ENCODE peak calls at places on chromosomes 1 and 21, in five cellular contexts. W, B, G, C and K are unnamed samples.

GRCh38 chr21:32888971-32889370 is 117.4 kb upstream of the PAXBP1 start:
- DNase-seq in W (no peak), B (no peak), G (no peak), C (no peak), K (no peak)

GRCh38 chr1:186811892-186812291 is 16.9 kb upstream of the PLA2G4A start:
- DNase-seq in W (no peak), B (no peak), G (no peak), C (no peak), K (no peak)

GRCh38 chr1:232435746-232436145 is 194.2 kb downstream of the SIPA1L2 start:
- DNase-seq in W (peak), B (no peak), G (no peak), C (no peak), K (no peak)

GRCh38 chr1:219329606-219330005 is 155.9 kb downstream of the LYPLAL1 start:
- DNase-seq in W (no peak), B (no peak), G (peak), C (no peak), K (no peak)

GRCh38 chr1:19029191-19030085 is 73.0 kb upstream of the IFFO2 start:
- DNase-seq in W (no peak), B (no peak), G (peak), C (peak), K (peak)

GRCh38 chr1:53582211-53583020 is 123.2 kb downstream of the DMRTB1 start:
- DNase-seq in W (no peak), B (no peak), G (no peak), C (no peak), K (peak)

GRCh38 chr1:44947774-44948311 is 38.6 kb downstream of the EIF2B3 start:
- DNase-seq in W (no peak), B (peak), G (no peak), C (no peak), K (no peak)

GRCh38 chr1:29713857-29714256 is 477.5 kb downstream of the PTPRU start:
- DNase-seq in W (no peak), B (no peak), G (peak), C (no peak), K (no peak)

GRCh38 chr1:181111559-181111958 is 23.1 kb downstream of the IER5 start:
- DNase-seq in W (no peak), B (peak), G (peak), C (no peak), K (no peak)

GRCh38 chr21:14600569-14601308 is 54.6 kb upstream of the SAMSN1 start:
- DNase-seq in W (no peak), B (no peak), G (no peak), C (no peak), K (no peak)

GRCh38 chr1:99685516-99686180 is 39.7 kb downstream of the PALMD start:
- DNase-seq in W (peak), B (peak), G (peak), C (peak), K (peak)

GRCh38 chr1:66022904-66023620 is 230.4 kb downstream of the PDE4B start:
- DNase-seq in W (peak), B (no peak), G (peak), C (no peak), K (peak)
- H3K27ac ChIP-seq in W (no peak), B (no peak), G (no peak), C (no peak), K (no peak)

GRCh38 chr1:155940993-155941844 is at the start of gene RXFP4:
- DNase-seq in W (no peak), B (peak), G (peak), C (peak), K (peak)

GRCh38 chr1:155944396-155944728 is 2.9 kb downstream of the RXFP4 start:
- DNase-seq in W (no peak), B (no peak), G (no peak), C (no peak), K (no peak)

GRCh38 chr1:155941845-155942507 is 538 bp downstream of the RXFP4 start:
- DNase-seq in W (no peak), B (no peak), G (no peak), C (no peak), K (no peak)

GRCh38 chr1:155940531-155940992 is 876 bp upstream of the RXFP4 start:
- DNase-seq in W (no peak), B (peak), G (peak), C (peak), K (no peak)

GRCh38 chr1:155942578-155943141 is 1.2 kb downstream of the RXFP4 start:
- DNase-seq in W (no peak), B (no peak), G (no peak), C (peak), K (no peak)
- H3K27ac ChIP-seq in W (no peak), B (peak), G (no peak), C (peak), K (no peak)

GRCh38 chr21:44957901-44958451 is 18.1 kb downstream of the SLX9 start:
- DNase-seq in W (no peak), B (no peak), G (no peak), C (no peak), K (no peak)
- H3K27ac ChIP-seq in W (no peak), B (no peak), G (no peak), C (no peak), K (peak)

GRCh38 chr1:8154621-8155052 is 128.5 kb upstream of the ERRFI1 start:
- DNase-seq in W (peak), B (peak), G (peak), C (no peak), K (no peak)
- H3K27ac ChIP-seq in W (peak), B (peak), G (peak), C (no peak), K (peak)

GRCh38 chr21:34899302-34899701 is 149.8 kb downstream of the RUNX1 start:
- DNase-seq in W (no peak), B (no peak), G (no peak), C (no peak), K (no peak)
- H3K27ac ChIP-seq in W (no peak), B (no peak), G (peak), C (no peak), K (no peak)

GRCh38 chr1:209769956-209770355 is 14.1 kb downstream of the TRAF3IP3 start:
- DNase-seq in W (no peak), B (no peak), G (no peak), C (no peak), K (no peak)

GRCh38 chr1:209767105-209767504 is 11.3 kb downstream of the TRAF3IP3 start:
- DNase-seq in W (no peak), B (no peak), G (no peak), C (no peak), K (no peak)

GRCh38 chr1:209767706-209768105 is 11.9 kb downstream of the TRAF3IP3 start:
- DNase-seq in W (no peak), B (no peak), G (no peak), C (no peak), K (no peak)

GRCh38 chr1:209769171-209769904 is 13.5 kb downstream of the TRAF3IP3 start:
- DNase-seq in W (peak), B (no peak), G (peak), C (peak), K (no peak)

GRCh38 chr1:209768354-209768774 is 12.5 kb downstream of the TRAF3IP3 start:
- DNase-seq in W (no peak), B (no peak), G (no peak), C (peak), K (no peak)
- H3K27ac ChIP-seq in W (no peak), B (no peak), G (no peak), C (peak), K (no peak)

GRCh38 chr1:182877842-182878241 is 38.7 kb downstream of the DHX9 start:
- DNase-seq in W (no peak), B (no peak), G (no peak), C (no peak), K (no peak)
- H3K27ac ChIP-seq in W (no peak), B (no peak), G (no peak), C (no peak), K (no peak)